ENCODE peak calls at places on chromosome 2, in eight cellular contexts. Y, Q, O, L, Z, H, S and P are unnamed samples.
A peak's percentile ranks its signal among the peaks of the same experiment; 100 is the strongest.

GRCh38 chr2:240468300-240469238 is 33.1 kb downstream of the GPC1 start:
- DNase-seq in Y (peak; percentile 40), Q (no peak), O (peak; percentile 10), L (no peak), Z (peak; percentile 16), H (no peak), S (no peak), P (peak; percentile 21)

GRCh38 chr2:42931147-42931817 is 138.9 kb upstream of the HAAO start:
- DNase-seq in Y (no peak), Q (no peak), O (no peak), L (no peak), Z (no peak), H (no peak), S (no peak), P (no peak)

GRCh38 chr2:151052850-151053660 is 208.6 kb downstream of the RBM43 start:
- DNase-seq in Y (no peak), Q (no peak), O (no peak), L (no peak), Z (no peak), H (no peak), S (no peak), P (no peak)

GRCh38 chr2:188969236-188970032 is 4.7 kb upstream of the COL3A1 start:
- DNase-seq in Y (no peak), Q (no peak), O (no peak), L (peak; percentile 78), Z (no peak), H (no peak), S (peak; percentile 57), P (no peak)

GRCh38 chr2:185255566-185255965 is 483.0 kb upstream of the FSIP2 start:
- DNase-seq in Y (no peak), Q (no peak), O (no peak), L (no peak), Z (no peak), H (no peak), S (no peak), P (no peak)

GRCh38 chr2:72993147-72993546 is 75.8 kb downstream of the EMX1 start:
- DNase-seq in Y (no peak), Q (peak; percentile 22), O (peak; percentile 54), L (peak; percentile 13), Z (peak; percentile 18), H (peak; percentile 89), S (peak; percentile 49), P (no peak)

GRCh38 chr2:219448099-219448775 is 13.6 kb downstream of the SPEG start:
- DNase-seq in Y (no peak), Q (no peak), O (no peak), L (no peak), Z (no peak), H (no peak), S (no peak), P (no peak)

GRCh38 chr2:108616731-108617161 is 82.5 kb downstream of the LIMS1 start:
- DNase-seq in Y (no peak), Q (no peak), O (no peak), L (peak; percentile 55), Z (no peak), H (no peak), S (no peak), P (no peak)

GRCh38 chr2:98445708-98446577 is 1.3 kb downstream of the INPP4A start:
- DNase-seq in Y (no peak), Q (no peak), O (no peak), L (no peak), Z (no peak), H (no peak), S (no peak), P (no peak)

GRCh38 chr2:197904446-197904845 is 100.1 kb downstream of the PLCL1 start:
- DNase-seq in Y (no peak), Q (no peak), O (no peak), L (no peak), Z (no peak), H (no peak), S (no peak), P (no peak)

GRCh38 chr2:241895732-241896641 is 26.5 kb downstream of the RTP5 start:
- DNase-seq in Y (peak; percentile 71), Q (no peak), O (no peak), L (peak; percentile 30), Z (no peak), H (no peak), S (peak; percentile 73), P (peak; percentile 75)

GRCh38 chr2:197810023-197810422 is 5.6 kb downstream of the PLCL1 start:
- DNase-seq in Y (no peak), Q (no peak), O (no peak), L (no peak), Z (no peak), H (no peak), S (no peak), P (no peak)

GRCh38 chr2:133953524-133953923 is 300.3 kb upstream of the MGAT5 start:
- DNase-seq in Y (no peak), Q (no peak), O (no peak), L (no peak), Z (no peak), H (no peak), S (no peak), P (no peak)

GRCh38 chr2:241180495-241180894 is 8.0 kb upstream of the ANO7 start:
- DNase-seq in Y (no peak), Q (peak; percentile 19), O (no peak), L (no peak), Z (no peak), H (no peak), S (no peak), P (no peak)

GRCh38 chr2:12155308-12156061 is 409.1 kb downstream of the LPIN1 start:
- DNase-seq in Y (no peak), Q (peak; percentile 26), O (no peak), L (peak; percentile 93), Z (no peak), H (no peak), S (peak; percentile 86), P (no peak)

GRCh38 chr2:85785027-85785822 is 31.4 kb downstream of the ATOH8 start:
- DNase-seq in Y (no peak), Q (no peak), O (no peak), L (peak; percentile 23), Z (peak; percentile 68), H (no peak), S (peak; percentile 92), P (no peak)

GRCh38 chr2:188142088-188142487 is 149.6 kb upstream of the GULP1 start:
- DNase-seq in Y (no peak), Q (no peak), O (no peak), L (no peak), Z (no peak), H (no peak), S (no peak), P (no peak)

DNA sequence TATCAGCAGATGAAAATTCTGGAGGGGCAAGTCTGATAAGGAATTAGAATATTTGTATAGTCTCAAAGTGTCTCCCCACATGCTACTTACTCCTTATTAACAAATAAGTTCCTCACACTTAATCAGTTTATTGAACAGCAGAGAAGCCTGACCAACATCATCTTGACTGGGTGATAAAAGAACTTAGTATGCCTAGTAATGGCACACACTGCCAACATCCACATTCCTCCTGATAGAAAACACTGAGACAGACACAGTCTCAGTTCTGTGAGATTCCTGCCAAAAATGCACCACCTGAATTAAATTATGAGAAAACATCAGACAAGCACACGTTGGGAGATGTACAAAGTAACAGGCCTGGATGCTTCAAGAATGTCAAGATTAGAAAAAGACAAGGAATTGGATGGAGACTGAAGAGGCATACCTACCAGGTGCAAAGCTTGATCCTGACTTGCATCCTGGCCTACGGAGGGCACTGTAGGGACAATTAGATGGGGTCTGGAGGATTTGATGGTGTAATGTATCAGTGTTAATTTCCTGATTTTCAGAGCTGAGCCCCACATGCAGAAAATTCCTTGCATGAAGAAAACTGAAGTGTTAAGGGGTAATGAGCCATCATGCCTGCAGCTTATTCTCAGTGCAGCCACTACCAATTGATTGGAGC is 200.4 kb upstream of the SH3BP4 start:
- DNase-seq in Y (no peak), Q (no peak), O (no peak), L (no peak), Z (no peak), H (no peak), S (no peak), P (no peak)
- TF ChIP-seq CTCF in Y (no peak), Q (peak; percentile 16), O (no peak), L (no peak), Z (no peak), H (peak; percentile 20), S (no peak), P (no peak)

GRCh38 chr2:176072951-176073904 is 10.5 kb downstream of the EVX2 start:
- DNase-seq in Y (no peak), Q (no peak), O (no peak), L (no peak), Z (no peak), H (no peak), S (no peak), P (no peak)
- TF ChIP-seq CTCF in Y (no peak), Q (no peak), O (no peak), L (no peak), Z (no peak), H (no peak), S (no peak), P (no peak)

GRCh38 chr2:131584380-131584779 is 56.7 kb downstream of the CCDC74A start:
- DNase-seq in Y (no peak), Q (no peak), O (no peak), L (no peak), Z (no peak), H (no peak), S (no peak), P (no peak)

GRCh38 chr2:131577812-131578211 is 50.1 kb downstream of the CCDC74A start:
- DNase-seq in Y (no peak), Q (no peak), O (no peak), L (no peak), Z (no peak), H (no peak), S (no peak), P (no peak)

GRCh38 chr2:131584940-131585339 is 57.3 kb downstream of the CCDC74A start:
- DNase-seq in Y (no peak), Q (no peak), O (no peak), L (no peak), Z (no peak), H (no peak), S (no peak), P (no peak)

DNA sequence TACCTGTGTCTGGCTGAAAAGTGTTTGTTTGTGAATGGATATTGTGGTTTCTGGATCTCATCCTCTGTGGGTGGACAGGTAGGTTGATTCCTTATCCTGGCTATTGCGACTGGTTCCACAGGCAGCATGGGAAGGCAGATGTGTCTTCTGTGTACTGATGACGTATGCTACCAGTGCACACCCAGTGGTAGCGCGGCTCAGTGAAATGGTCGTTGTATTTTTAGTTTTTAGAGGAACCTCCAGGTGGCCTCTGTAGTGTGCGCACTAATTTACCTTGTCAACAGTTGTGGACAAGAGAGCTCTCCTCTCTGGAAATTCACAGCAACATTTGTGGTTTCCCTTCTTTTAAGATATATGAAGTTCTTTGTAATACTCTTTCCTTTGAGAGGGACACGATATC is 52.5 kb downstream of the CCDC74A start:
- DNase-seq in Y (no peak), Q (peak; percentile 7), O (no peak), L (no peak), Z (no peak), H (no peak), S (no peak), P (no peak)
- TF ChIP-seq CTCF in Y (no peak), Q (no peak), O (no peak), L (no peak), Z (no peak), H (no peak), S (no peak), P (no peak)

DNA sequence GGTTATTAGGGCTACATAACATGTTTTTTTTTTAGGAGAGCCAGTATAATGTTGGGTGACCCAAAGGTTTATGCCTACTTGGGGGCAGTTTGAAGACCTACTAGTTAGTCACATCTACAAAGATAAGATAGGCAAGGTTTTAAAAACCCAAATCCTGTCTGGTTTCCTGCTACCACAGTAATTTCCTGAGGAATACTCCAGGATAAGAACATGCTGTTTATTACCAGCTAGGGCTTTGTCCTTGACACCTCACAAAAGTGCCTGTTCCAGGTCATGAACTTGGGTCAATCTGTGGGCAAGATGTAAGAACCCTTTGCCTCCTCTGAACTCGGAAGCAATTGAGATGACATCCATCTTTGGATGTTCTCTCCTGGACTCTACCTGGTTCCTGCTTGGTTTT is 38.2 kb downstream of the CDC42EP3 start:
- DNase-seq in Y (no peak), Q (no peak), O (no peak), L (no peak), Z (no peak), H (no peak), S (no peak), P (no peak)
- TF ChIP-seq CTCF in Y (no peak), Q (no peak), O (no peak), L (no peak), Z (no peak), H (no peak), S (no peak), P (no peak)